ENCODE peak calls at places on chromosomes 3 and 15, in five cellular contexts. E, X, H, P and Y are unnamed samples.

GRCh38 chr15:85749261-85750151 is 45.2 kb downstream of the KLHL25 start:
- DNase-seq in E (no peak), X (no peak), H (peak), P (no peak), Y (no peak)

GRCh38 chr3:116927918-116928317 is 218.3 kb downstream of the TUSC7 start:
- DNase-seq in E (no peak), X (no peak), H (no peak), P (no peak), Y (no peak)

GRCh38 chr15:64070965-64071851 is 22.4 kb downstream of the CIAO2A start:
- DNase-seq in E (peak), X (peak), H (peak), P (no peak), Y (no peak)

GRCh38 chr15:37095197-37095992 is 5.0 kb downstream of the MEIS2 start:
- DNase-seq in E (no peak), X (no peak), H (no peak), P (no peak), Y (no peak)

GRCh38 chr3:40407611-40408010 is 20.6 kb downstream of the ENTPD3 start:
- DNase-seq in E (no peak), X (no peak), H (no peak), P (no peak), Y (no peak)

GRCh38 chr3:16916840-16917239 is 32.1 kb downstream of the PLCL2 start:
- DNase-seq in E (no peak), X (no peak), H (no peak), P (no peak), Y (no peak)

GRCh38 chr3:188134856-188135255 is 19.1 kb upstream of the LPP start:
- DNase-seq in E (no peak), X (no peak), H (no peak), P (no peak), Y (no peak)

GRCh38 chr15:79923068-79923514 is 26.3 kb upstream of the MTHFS start:
- DNase-seq in E (peak), X (peak), H (peak), P (peak), Y (peak)

GRCh38 chr3:177802151-177802900 is 605.0 kb upstream of the TBL1XR1 start:
- DNase-seq in E (no peak), X (peak), H (no peak), P (peak), Y (no peak)

GRCh38 chr15:78979456-78980320 is 34.8 kb upstream of the CTSH start:
- DNase-seq in E (peak), X (peak), H (peak), P (peak), Y (peak)

GRCh38 chr15:27454281-27455060 is 483.5 kb downstream of the GABRG3 start:
- DNase-seq in E (no peak), X (peak), H (no peak), P (no peak), Y (no peak)

GRCh38 chr15:65051266-65051665 is 6.1 kb downstream of the SLC51B start:
- DNase-seq in E (no peak), X (no peak), H (no peak), P (no peak), Y (no peak)

GRCh38 chr15:55475842-55476241 is 32.2 kb downstream of the DNAAF4 start:
- DNase-seq in E (no peak), X (no peak), H (no peak), P (no peak), Y (no peak)

GRCh38 chr3:146125946-146126345 is 35.0 kb downstream of the PLOD2 start:
- DNase-seq in E (no peak), X (peak), H (peak), P (no peak), Y (peak)

GRCh38 chr3:195221015-195221853 is 49.7 kb downstream of the XXYLT1 start:
- DNase-seq in E (no peak), X (no peak), H (peak), P (no peak), Y (no peak)

GRCh38 chr3:56415672-56416071 is 52.6 kb downstream of the ERC2 start:
- DNase-seq in E (no peak), X (no peak), H (no peak), P (peak), Y (no peak)

GRCh38 chr3:68705695-68706429 is 226.5 kb downstream of the TAFA4 start:
- DNase-seq in E (no peak), X (no peak), H (no peak), P (no peak), Y (no peak)

GRCh38 chr3:28171962-28172361 is 69.5 kb upstream of the CMC1 start:
- DNase-seq in E (no peak), X (no peak), H (no peak), P (no peak), Y (no peak)

GRCh38 chr3:196222876-196223595 is 6.7 kb downstream of the SLC51A start:
- DNase-seq in E (no peak), X (no peak), H (no peak), P (peak), Y (no peak)

GRCh38 chr3:156997351-156997750 is 162.6 kb downstream of the CCNL1 start:
- DNase-seq in E (no peak), X (no peak), H (peak), P (no peak), Y (no peak)

GRCh38 chr3:159782724-159783421 is 205.8 kb upstream of the IL12A start:
- DNase-seq in E (no peak), X (no peak), H (no peak), P (no peak), Y (no peak)

GRCh38 chr3:72661115-72661457 is 187.2 kb downstream of the SHQ1 start:
- DNase-seq in E (no peak), X (peak), H (peak), P (peak), Y (peak)

GRCh38 chr3:194300392-194300758 is 50.8 kb downstream of the CPN2 start:
- DNase-seq in E (no peak), X (no peak), H (peak), P (no peak), Y (no peak)

GRCh38 chr3:57009367-57009766 is 51.1 kb upstream of the SPATA12 start:
- DNase-seq in E (peak), X (no peak), H (no peak), P (no peak), Y (no peak)

GRCh38 chr3:152396867-152397266 is 128.1 kb downstream of the MBNL1 start:
- DNase-seq in E (no peak), X (no peak), H (no peak), P (no peak), Y (no peak)

GRCh38 chr3:186319988-186320387 is 42.0 kb downstream of the DGKG start:
- DNase-seq in E (no peak), X (no peak), H (no peak), P (no peak), Y (no peak)

GRCh38 chr3:120623719-120624093 is 27.6 kb downstream of the NDUFB4 start:
- DNase-seq in E (no peak), X (no peak), H (no peak), P (no peak), Y (no peak)

GRCh38 chr3:46049093-46049492 is 21.8 kb upstream of the XCR1 start:
- DNase-seq in E (no peak), X (no peak), H (no peak), P (no peak), Y (no peak)

GRCh38 chr3:75342425-75342824 is 321.7 kb upstream of the FRG2C start:
- DNase-seq in E (no peak), X (no peak), H (no peak), P (no peak), Y (no peak)

GRCh38 chr15:78988361-78988911 is 43.6 kb upstream of the CTSH start:
- DNase-seq in E (no peak), X (peak), H (peak), P (no peak), Y (peak)

GRCh38 chr15:60972866-60973265 is 256.2 kb downstream of the RORA start:
- DNase-seq in E (no peak), X (peak), H (peak), P (no peak), Y (no peak)

GRCh38 chr3:42063886-42064285 is 27.3 kb upstream of the TRAK1 start:
- DNase-seq in E (peak), X (peak), H (peak), P (no peak), Y (no peak)

GRCh38 chr15:45254405-45255293 is 2.6 kb downstream of the SLC28A2 start:
- DNase-seq in E (no peak), X (no peak), H (peak), P (no peak), Y (no peak)

GRCh38 chr3:127524300-127524896 is 66.1 kb downstream of the TPRA1 start:
- DNase-seq in E (no peak), X (no peak), H (no peak), P (peak), Y (no peak)

GRCh38 chr15:59237854-59238252 is 31.2 kb downstream of the LDHAL6B start:
- DNase-seq in E (no peak), X (no peak), H (no peak), P (no peak), Y (no peak)

GRCh38 chr3:69999191-70000027 is at the start of gene SAMMSON:
- DNase-seq in E (no peak), X (peak), H (no peak), P (no peak), Y (no peak)

GRCh38 chr15:69554321-69554961 is 101.8 kb downstream of the RPLP1 start:
- DNase-seq in E (no peak), X (no peak), H (no peak), P (peak), Y (peak)

GRCh38 chr3:175240928-175241327 is 381.8 kb downstream of the NAALADL2 start:
- DNase-seq in E (no peak), X (no peak), H (no peak), P (no peak), Y (no peak)